ENCODE peak calls at places on chromosomes 7 and 10, in six cellular contexts. H, S, C, U, A and K are unnamed samples.

GRCh38 chr7:76191783-76192240 is 9.9 kb upstream of the SRRM3 start:
- DNase-seq in S (peak; percentile 65), U (no peak), C (peak; percentile 49), A (peak; percentile 76), H (peak; percentile 53), K (no peak)

GRCh38 chr7:101173752-101174244 is 6.3 kb downstream of the NAT16 start:
- DNase-seq in U (no peak), A (peak; percentile 81), H (peak; percentile 58), C (no peak), S (peak; percentile 71), K (no peak)

GRCh38 chr7:133382775-133383559 is 130.1 kb downstream of the EXOC4 start:
- DNase-seq in A (no peak), S (no peak), H (no peak), C (no peak), U (no peak), K (no peak)

GRCh38 chr7:116740758-116741462 is 68.9 kb downstream of the MET start:
- DNase-seq in C (no peak), U (no peak), H (no peak), S (no peak), A (no peak), K (no peak)

GRCh38 chr7:131957338-131958025 is 401.1 kb upstream of the PODXL start:
- DNase-seq in U (no peak), S (no peak), C (no peak), A (no peak), H (no peak), K (no peak)

GRCh38 chr7:90945104-90945752 is 319.0 kb upstream of the FZD1 start:
- DNase-seq in A (no peak), C (peak; percentile 61), S (peak; percentile 86), H (peak; percentile 80), U (no peak), K (peak; percentile 34)

GRCh38 chr7:105978035-105978434 is 15.0 kb downstream of the CDHR3 start:
- DNase-seq in S (no peak), H (no peak), U (peak; percentile 21), A (no peak), C (no peak), K (no peak)

GRCh38 chr7:130224210-130224609 is 16.6 kb downstream of the SSMEM1 start:
- DNase-seq in U (no peak), H (no peak), C (no peak), S (no peak), A (no peak), K (no peak)

GRCh38 chr7:38191791-38192190 is 13.7 kb downstream of the STARD3NL start:
- DNase-seq in H (no peak), C (no peak), A (no peak), S (no peak), U (no peak), K (no peak)

GRCh38 chr7:455110-455928 is 64.3 kb downstream of the PDGFA start:
- DNase-seq in H (peak; percentile 74), U (peak; percentile 69), C (no peak), A (no peak), S (no peak), K (no peak)

GRCh38 chr10:1229116-1229515 is 172.9 kb downstream of the WDR37 start:
- DNase-seq in A (no peak), U (no peak), S (no peak), C (no peak), H (no peak), K (no peak)

GRCh38 chr10:109393425-109393824 is 529.9 kb downstream of the XPNPEP1 start:
- DNase-seq in A (no peak), S (no peak), U (no peak), C (no peak), H (no peak), K (no peak)

GRCh38 chr10:31112961-31113360 is 81.3 kb upstream of the ZNF438 start:
- DNase-seq in S (no peak), H (no peak), A (no peak), C (peak; percentile 40), U (no peak), K (no peak)

GRCh38 chr7:99193527-99194214 is 14.2 kb downstream of the KPNA7 start:
- DNase-seq in H (peak; percentile 76), A (no peak), C (peak; percentile 64), S (peak; percentile 66), U (no peak), K (peak; percentile 25)

GRCh38 chr7:6290345-6290744 is 17.9 kb upstream of the CYTH3 start:
- DNase-seq in H (no peak), U (no peak), S (no peak), A (no peak), C (peak; percentile 18), K (no peak)

GRCh38 chr7:128361463-128362441 is at the start of gene PRRT4:
- DNase-seq in U (peak; percentile 43), H (no peak), C (no peak), A (peak; percentile 45), S (no peak), K (no peak)

GRCh38 chr10:23294638-23295247 is 49.9 kb downstream of the C10orf67 start:
- DNase-seq in C (peak; percentile 16), U (no peak), S (peak; percentile 46), H (peak; percentile 30), A (no peak), K (no peak)

GRCh38 chr7:149004405-149005370 is 23.6 kb downstream of the PDIA4 start:
- DNase-seq in S (peak; percentile 31), C (no peak), U (no peak), A (no peak), H (no peak), K (no peak)

GRCh38 chr10:30828680-30829079 is 199.1 kb upstream of the LYZL2 start:
- DNase-seq in C (no peak), A (no peak), H (peak; percentile 66), S (no peak), U (no peak), K (no peak)

GRCh38 chr7:131346885-131347592 is 19.4 kb downstream of the MKLN1 start:
- DNase-seq in C (no peak), U (no peak), A (no peak), H (no peak), S (no peak), K (no peak)

GRCh38 chr10:78907458-78908211 is 161.1 kb upstream of the ZMIZ1 start:
- DNase-seq in S (no peak), U (no peak), H (no peak), C (no peak), A (no peak), K (no peak)

GRCh38 chr10:84158549-84158948 is 15.1 kb upstream of the GPR15LG start:
- DNase-seq in H (no peak), S (no peak), A (no peak), U (no peak), C (no peak), K (no peak)

GRCh38 chr7:132490474-132490873 is 85.8 kb downstream of the PLXNA4 start:
- DNase-seq in A (no peak), S (no peak), C (no peak), H (no peak), U (no peak), K (no peak)

GRCh38 chr10:97888641-97889262 is 39.1 kb downstream of the GOLGA7B start:
- DNase-seq in S (peak; percentile 15), H (peak; percentile 4), U (no peak), C (peak; percentile 7), A (peak; percentile 74), K (peak; percentile 16)

GRCh38 chr10:75418712-75419111 is 12.7 kb upstream of the LRMDA start:
- DNase-seq in C (no peak), A (no peak), H (no peak), U (no peak), S (no peak), K (no peak)

GRCh38 chr7:25512051-25512450 is 283.8 kb upstream of the NPVF start:
- DNase-seq in H (no peak), A (no peak), C (no peak), S (no peak), U (no peak), K (no peak)

GRCh38 chr7:25519962-25520562 is 291.8 kb upstream of the NPVF start:
- DNase-seq in U (no peak), A (no peak), H (no peak), C (no peak), S (no peak), K (no peak)

GRCh38 chr7:25517906-25518305 is 289.6 kb upstream of the NPVF start:
- DNase-seq in C (no peak), U (no peak), S (no peak), H (no peak), A (no peak), K (no peak)

GRCh38 chr7:25521236-25521635 is 292.9 kb upstream of the NPVF start:
- DNase-seq in U (no peak), H (no peak), A (no peak), S (no peak), C (no peak), K (no peak)

GRCh38 chr7:25515876-25516275 is 287.6 kb upstream of the NPVF start:
- DNase-seq in S (no peak), H (no peak), U (no peak), C (no peak), A (no peak), K (no peak)
- TF ChIP-seq CTCF in S (no peak), H (no peak), U (no peak), C (no peak), A (no peak), K (no peak)

DNA sequence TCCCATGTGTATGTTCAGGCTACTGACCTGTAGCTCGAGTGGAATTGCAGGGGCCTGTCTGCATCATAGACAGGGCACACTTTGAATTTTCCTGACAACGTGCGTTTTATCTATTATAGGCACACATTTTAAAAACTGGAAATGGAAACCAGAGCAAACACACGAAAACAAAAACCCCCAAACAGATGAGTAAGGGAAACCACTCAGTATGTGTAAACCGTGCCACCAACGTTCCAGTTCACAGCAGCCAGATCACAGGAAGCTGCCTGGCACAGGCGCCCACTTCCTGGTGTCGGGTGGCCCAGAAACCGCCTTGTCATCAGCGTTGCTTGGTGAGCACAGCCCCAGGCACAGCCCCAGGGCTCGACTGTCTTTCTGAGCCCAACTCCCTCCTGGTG is 34.5 kb upstream of the DNAJB6 start:
- DNase-seq in H (no peak), U (peak; percentile 55), C (peak; percentile 33), S (no peak), A (peak; percentile 57), K (no peak)
- H3K4me3 ChIP-seq in H (no peak overlapping the region), U (no peak overlapping the region), C (no peak overlapping the region), S (no peak overlapping the region), A (no peak overlapping the region), K (no peak overlapping the region)

GRCh38 chr7:17042211-17042610 is 160.4 kb upstream of the AGR3 start:
- DNase-seq in U (no peak), A (no peak), C (no peak), H (no peak), S (no peak), K (no peak)

GRCh38 chr7:17038783-17039170 is 157.0 kb upstream of the AGR3 start:
- DNase-seq in U (no peak), H (no peak), A (no peak), S (no peak), C (no peak), K (no peak)

GRCh38 chr7:17041324-17041723 is 159.5 kb upstream of the AGR3 start:
- DNase-seq in A (peak; percentile 54), C (peak; percentile 96), H (peak; percentile 98), U (no peak), S (peak; percentile 97), K (peak; percentile 73)

GRCh38 chr7:17039372-17039771 is 157.6 kb upstream of the AGR3 start:
- DNase-seq in H (no peak), U (no peak), A (no peak), C (no peak), S (no peak), K (no peak)

GRCh38 chr7:17040701-17041100 is 158.9 kb upstream of the AGR3 start:
- DNase-seq in U (no peak), S (no peak), C (no peak), H (peak; percentile 51), A (no peak), K (no peak)
- TF ChIP-seq CTCF in U (no peak), S (no peak), C (no peak), H (no peak), A (no peak), K (no peak)

GRCh38 chr7:74665296-74665938 is 7.9 kb downstream of the GTF2I start:
- DNase-seq in H (no peak), U (no peak), S (no peak), C (no peak), A (no peak), K (no peak)
- H3K4me3 ChIP-seq in H (no peak overlapping the region), U (no peak overlapping the region), S (no peak overlapping the region), C (no peak overlapping the region), A (no peak overlapping the region), K (no peak overlapping the region)